ENCODE peak calls at places on chromosomes 16 and 17, in five cellular contexts. One of them, this sample, is unnamed.

GRCh38 chr17:19647697-19648474 is 665 bp upstream of the ALDH3A2 start:
- DNase-seq in AG04449: peak
- DNase-seq in AG04450: no peak
- DNase-seq in glutamatergic neuron: peak
- DNase-seq in lower lobe of right lung: peak
- DNase-seq in this sample: peak

GRCh38 chr17:38751144-38751802 is 1.3 kb upstream of the PSMB3 start:
- DNase-seq in AG04449: no peak
- DNase-seq in AG04450: no peak
- DNase-seq in glutamatergic neuron: no peak
- DNase-seq in lower lobe of right lung: no peak
- DNase-seq in this sample: peak

GRCh38 chr17:72099919-72100318 is 20.9 kb upstream of the SOX9 start:
- DNase-seq in AG04449: no peak
- DNase-seq in AG04450: peak
- DNase-seq in glutamatergic neuron: no peak
- DNase-seq in lower lobe of right lung: no peak
- DNase-seq in this sample: no peak

GRCh38 chr16:66899945-66900688 is 18.6 kb downstream of the CDH16 start:
- DNase-seq in AG04449: no peak
- DNase-seq in AG04450: peak
- DNase-seq in glutamatergic neuron: peak
- DNase-seq in lower lobe of right lung: peak
- DNase-seq in this sample: peak

GRCh38 chr17:39527220-39527813 is 66.0 kb downstream of the CDK12 start:
- DNase-seq in AG04449: no peak
- DNase-seq in AG04450: no peak
- DNase-seq in glutamatergic neuron: no peak
- DNase-seq in lower lobe of right lung: no peak
- DNase-seq in this sample: no peak

GRCh38 chr17:19708431-19709175 is 7.8 kb downstream of the SLC47A2 start:
- DNase-seq in AG04449: no peak
- DNase-seq in AG04450: no peak
- DNase-seq in glutamatergic neuron: no peak
- DNase-seq in lower lobe of right lung: no peak
- DNase-seq in this sample: peak

GRCh38 chr16:85067431-85067830 is 39.8 kb downstream of the KIAA0513 start:
- DNase-seq in AG04449: no peak
- DNase-seq in AG04450: no peak
- DNase-seq in glutamatergic neuron: no peak
- DNase-seq in lower lobe of right lung: no peak
- DNase-seq in this sample: no peak

GRCh38 chr17:77427471-77427991 is 286.8 kb downstream of the SEC14L1 start:
- DNase-seq in AG04449: peak
- DNase-seq in AG04450: no peak
- DNase-seq in glutamatergic neuron: no peak
- DNase-seq in lower lobe of right lung: no peak
- DNase-seq in this sample: no peak

GRCh38 chr17:32333187-32333586 is 8.8 kb downstream of the C17orf75 start:
- DNase-seq in AG04449: no peak
- DNase-seq in AG04450: no peak
- DNase-seq in glutamatergic neuron: no peak
- DNase-seq in lower lobe of right lung: no peak
- DNase-seq in this sample: no peak

GRCh38 chr16:81405702-81406113 is 38.9 kb upstream of the CMIP start:
- DNase-seq in AG04449: peak
- DNase-seq in AG04450: peak
- DNase-seq in glutamatergic neuron: no peak
- DNase-seq in lower lobe of right lung: no peak
- DNase-seq in this sample: no peak
- TF ChIP-seq CTCF in AG04449: no peak
- TF ChIP-seq CTCF in AG04450: peak
- TF ChIP-seq CTCF in glutamatergic neuron: no peak
- TF ChIP-seq CTCF in lower lobe of right lung: no peak
- TF ChIP-seq CTCF in this sample: no peak

DNA sequence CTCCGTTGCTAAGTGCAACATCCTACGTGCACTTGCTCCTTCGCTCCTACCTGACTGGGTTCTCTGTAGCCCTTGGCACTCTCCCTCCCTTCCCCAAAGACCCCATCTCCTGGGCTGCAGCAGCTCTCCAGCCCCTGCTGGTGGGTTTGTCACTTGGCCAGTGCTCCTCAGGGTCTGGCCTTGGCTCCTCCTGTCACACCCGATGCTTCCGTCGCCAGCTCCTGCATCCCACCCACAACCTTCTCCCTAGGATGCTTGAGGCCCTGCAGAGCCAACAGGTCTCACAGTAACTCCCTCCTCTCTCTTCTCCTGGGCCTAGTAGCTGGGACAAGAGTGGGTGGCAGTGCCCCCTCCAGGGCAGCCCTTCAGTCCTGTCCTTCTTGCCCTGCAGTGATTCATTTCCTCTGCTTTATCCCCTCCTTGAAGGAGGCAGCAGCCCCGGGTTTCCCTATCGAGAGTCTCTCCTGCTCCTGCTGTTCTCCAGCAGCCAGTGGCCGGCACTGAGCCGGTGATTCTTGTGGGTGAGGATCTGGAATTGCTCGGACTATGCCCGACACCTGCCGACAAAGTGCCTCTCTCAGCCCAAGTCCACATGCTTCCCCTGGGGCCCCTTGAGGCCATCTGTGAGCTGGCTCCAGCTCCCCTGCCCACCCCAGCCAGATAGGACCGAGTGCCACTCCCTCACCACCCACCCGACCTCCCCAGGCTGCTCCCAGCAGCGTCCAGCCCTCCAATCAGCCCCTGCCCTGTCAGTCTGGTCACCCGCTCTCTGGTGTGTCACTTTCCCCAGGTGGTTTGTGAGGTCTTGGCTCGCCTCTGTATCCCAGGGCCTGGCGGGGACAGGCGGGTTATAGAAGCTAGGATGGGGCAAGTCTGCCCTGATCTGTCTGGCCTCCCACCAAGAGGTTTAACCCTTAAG is 3.8 kb downstream of the LITAFD start:
- DNase-seq in AG04449: no peak
- DNase-seq in AG04450: no peak
- DNase-seq in glutamatergic neuron: peak
- DNase-seq in lower lobe of right lung: peak
- DNase-seq in this sample: peak
- TF ChIP-seq CTCF in AG04449: peak
- TF ChIP-seq CTCF in AG04450: peak
- TF ChIP-seq CTCF in glutamatergic neuron: peak
- TF ChIP-seq CTCF in lower lobe of right lung: no peak
- TF ChIP-seq CTCF in this sample: no peak

DNA sequence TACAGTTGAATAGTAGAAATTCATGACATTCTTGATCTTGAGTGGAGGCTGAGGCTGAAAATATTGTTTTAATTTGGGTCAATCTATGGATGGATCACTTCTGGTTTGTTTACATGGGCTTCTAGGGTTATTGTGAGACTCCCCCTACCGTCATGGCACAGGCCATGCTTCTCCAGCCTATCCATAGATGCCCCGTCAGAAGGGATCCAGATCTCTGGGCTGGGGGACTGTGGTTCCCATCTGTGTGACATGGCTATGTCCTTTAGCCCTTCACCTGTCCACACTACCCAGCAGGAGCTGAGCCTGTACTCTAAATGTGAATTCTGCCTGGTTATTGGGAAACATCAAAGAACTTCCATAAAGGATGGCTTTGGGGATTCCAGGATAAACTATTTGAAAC is 160.4 kb downstream of the ABCC12 start:
- DNase-seq in AG04449: no peak
- DNase-seq in AG04450: no peak
- DNase-seq in glutamatergic neuron: no peak
- DNase-seq in lower lobe of right lung: no peak
- DNase-seq in this sample: no peak
- TF ChIP-seq CTCF in AG04449: no peak
- TF ChIP-seq CTCF in AG04450: peak
- TF ChIP-seq CTCF in glutamatergic neuron: no peak
- TF ChIP-seq CTCF in lower lobe of right lung: no peak
- TF ChIP-seq CTCF in this sample: no peak

DNA sequence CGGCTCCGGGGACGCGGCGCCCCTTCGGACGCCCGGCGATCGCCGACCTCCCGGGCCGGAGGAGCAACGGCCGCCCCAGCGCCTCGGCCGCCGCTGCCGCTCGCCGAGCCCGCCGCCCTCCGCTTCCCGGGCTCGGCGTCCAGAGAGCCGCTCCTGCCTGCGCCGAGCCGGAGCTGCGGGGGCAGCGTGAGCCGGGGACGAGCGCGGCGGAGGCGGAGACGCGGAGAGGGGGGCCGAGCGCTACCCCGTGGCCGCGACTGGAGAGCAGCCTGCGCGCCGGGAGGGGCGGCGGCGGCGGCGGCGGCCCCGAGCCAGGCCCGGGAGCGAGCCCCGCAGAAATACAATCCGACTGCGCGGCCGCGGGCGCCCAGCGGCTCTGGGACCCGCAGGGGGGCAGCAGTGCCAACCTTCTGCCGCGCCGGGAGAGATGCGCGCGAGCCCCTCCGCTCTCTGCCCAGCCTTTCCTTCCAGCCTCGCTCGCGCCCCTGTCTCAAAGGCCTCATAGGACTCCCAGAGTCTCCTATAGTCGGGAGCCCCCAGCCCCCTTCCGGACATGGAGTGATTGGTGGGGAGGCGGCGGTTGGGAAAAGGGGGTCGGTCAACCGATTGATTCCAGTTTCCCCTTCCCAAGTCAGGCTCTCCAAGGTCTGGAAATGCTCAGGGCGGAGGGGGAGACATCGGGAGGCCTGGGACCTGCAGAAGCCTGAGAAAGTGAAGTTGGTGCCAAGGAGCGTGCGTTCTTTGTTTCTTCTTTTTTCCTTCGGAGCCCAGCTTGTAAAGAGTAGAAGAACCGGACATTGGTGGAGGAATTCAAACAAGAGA is 1.0 kb upstream of the SDK2 start:
- DNase-seq in AG04449: no peak
- DNase-seq in AG04450: no peak
- DNase-seq in glutamatergic neuron: peak
- DNase-seq in lower lobe of right lung: no peak
- DNase-seq in this sample: peak
- TF ChIP-seq CTCF in AG04449: no peak
- TF ChIP-seq CTCF in AG04450: no peak
- TF ChIP-seq CTCF in glutamatergic neuron: peak
- TF ChIP-seq CTCF in lower lobe of right lung: no peak
- TF ChIP-seq CTCF in this sample: peak

DNA sequence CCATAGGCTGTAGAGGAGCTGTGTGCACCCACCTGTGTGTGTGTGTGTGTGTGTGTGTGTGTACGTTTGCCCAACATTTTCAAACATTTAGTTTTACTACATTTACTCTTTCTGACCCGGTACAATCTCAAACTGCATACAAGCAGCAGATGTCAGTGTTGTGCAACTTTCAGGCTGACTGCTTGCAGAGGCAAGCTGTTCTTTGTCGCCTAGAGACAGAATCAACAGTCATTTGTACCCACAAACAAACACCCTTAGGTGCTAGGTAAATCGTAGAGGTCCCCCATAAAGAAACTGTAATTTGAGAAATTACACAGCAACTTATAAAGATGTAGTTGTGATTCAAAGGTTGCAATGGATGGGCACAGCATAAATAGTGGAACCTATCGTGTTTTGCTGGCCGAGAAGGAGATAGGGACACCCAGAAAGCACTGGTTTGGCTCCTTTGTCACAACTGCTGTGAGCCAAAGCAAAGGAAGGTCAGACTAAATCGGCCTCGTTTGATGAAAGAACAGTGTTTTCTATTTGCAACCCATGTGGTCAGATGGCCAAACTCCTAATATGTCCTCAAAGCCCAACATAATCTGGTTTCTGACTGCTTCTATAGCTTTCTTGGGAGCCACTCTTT is 478.4 kb downstream of the TOX3 start:
- DNase-seq in AG04449: no peak
- DNase-seq in AG04450: no peak
- DNase-seq in glutamatergic neuron: peak
- DNase-seq in lower lobe of right lung: no peak
- DNase-seq in this sample: peak
- TF ChIP-seq CTCF in AG04449: no peak
- TF ChIP-seq CTCF in AG04450: no peak
- TF ChIP-seq CTCF in glutamatergic neuron: no peak
- TF ChIP-seq CTCF in lower lobe of right lung: peak
- TF ChIP-seq CTCF in this sample: peak

GRCh38 chr17:61809816-61810392 is 53.4 kb downstream of the BRIP1 start:
- DNase-seq in AG04449: peak
- DNase-seq in AG04450: no peak
- DNase-seq in glutamatergic neuron: no peak
- DNase-seq in lower lobe of right lung: no peak
- DNase-seq in this sample: no peak

GRCh38 chr17:61806941-61807340 is 56.4 kb downstream of the BRIP1 start:
- DNase-seq in AG04449: peak
- DNase-seq in AG04450: no peak
- DNase-seq in glutamatergic neuron: no peak
- DNase-seq in lower lobe of right lung: no peak
- DNase-seq in this sample: no peak

GRCh38 chr17:61805399-61805798 is 57.9 kb downstream of the BRIP1 start:
- DNase-seq in AG04449: peak
- DNase-seq in AG04450: peak
- DNase-seq in glutamatergic neuron: no peak
- DNase-seq in lower lobe of right lung: no peak
- DNase-seq in this sample: no peak

GRCh38 chr17:61806081-61806828 is 57.1 kb downstream of the BRIP1 start:
- DNase-seq in AG04449: no peak
- DNase-seq in AG04450: no peak
- DNase-seq in glutamatergic neuron: no peak
- DNase-seq in lower lobe of right lung: no peak
- DNase-seq in this sample: no peak

GRCh38 chr17:61808442-61808841 is 54.9 kb downstream of the BRIP1 start:
- DNase-seq in AG04449: no peak
- DNase-seq in AG04450: no peak
- DNase-seq in glutamatergic neuron: no peak
- DNase-seq in lower lobe of right lung: no peak
- DNase-seq in this sample: no peak
- TF ChIP-seq CTCF in AG04449: no peak
- TF ChIP-seq CTCF in AG04450: no peak
- TF ChIP-seq CTCF in glutamatergic neuron: no peak
- TF ChIP-seq CTCF in lower lobe of right lung: no peak
- TF ChIP-seq CTCF in this sample: no peak

GRCh38 chr17:10622610-10623485 is 34.3 kb downstream of the MYH3 start:
- DNase-seq in AG04449: no peak
- DNase-seq in AG04450: no peak
- DNase-seq in glutamatergic neuron: no peak
- DNase-seq in lower lobe of right lung: no peak
- DNase-seq in this sample: no peak
- TF ChIP-seq CTCF in AG04449: no peak
- TF ChIP-seq CTCF in AG04450: no peak
- TF ChIP-seq CTCF in glutamatergic neuron: no peak
- TF ChIP-seq CTCF in lower lobe of right lung: no peak
- TF ChIP-seq CTCF in this sample: no peak

DNA sequence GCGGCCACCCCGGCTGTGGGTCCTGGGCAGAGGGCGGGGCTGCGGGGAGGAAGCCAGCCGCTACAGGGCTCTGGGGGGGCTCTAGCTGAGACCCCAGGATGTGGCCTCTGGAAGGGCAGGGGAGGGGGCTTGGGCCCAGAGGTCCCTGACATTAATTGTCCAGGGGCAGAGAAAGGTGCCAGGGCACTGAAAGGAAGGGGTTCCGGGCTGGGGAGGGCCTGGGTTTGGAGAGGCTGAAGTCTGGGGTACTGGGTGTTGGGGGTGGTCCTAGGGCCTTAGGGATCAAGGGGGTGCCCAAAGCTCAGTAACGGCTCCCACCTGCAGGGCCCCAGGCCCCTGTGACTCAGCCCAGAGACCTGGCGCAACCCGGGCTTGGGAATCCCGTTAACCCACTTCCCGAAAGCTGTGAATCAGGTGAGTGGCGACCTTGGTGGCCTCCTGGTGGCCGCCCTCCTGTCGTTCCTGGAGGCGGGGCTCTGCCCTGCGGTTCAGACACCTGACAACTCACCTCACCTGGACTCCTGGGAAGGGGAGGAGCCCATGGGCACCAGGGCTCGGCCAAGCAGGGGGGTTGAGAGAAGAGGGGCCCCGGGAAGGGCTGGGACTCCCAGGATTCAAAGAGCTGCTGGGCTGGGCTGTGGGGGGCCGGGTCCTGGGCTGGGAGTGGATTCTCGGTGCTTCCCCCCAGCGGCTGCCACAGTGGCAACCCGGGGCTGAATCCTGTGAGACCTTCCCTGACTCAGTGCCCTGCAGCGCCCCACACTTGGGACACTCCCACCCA is 465 bp upstream of the PRSS22 start:
- DNase-seq in AG04449: no peak
- DNase-seq in AG04450: no peak
- DNase-seq in glutamatergic neuron: no peak
- DNase-seq in lower lobe of right lung: peak
- DNase-seq in this sample: no peak
- TF ChIP-seq CTCF in AG04449: no peak
- TF ChIP-seq CTCF in AG04450: no peak
- TF ChIP-seq CTCF in glutamatergic neuron: no peak
- TF ChIP-seq CTCF in lower lobe of right lung: no peak
- TF ChIP-seq CTCF in this sample: no peak